ENCODE peak calls at places on chromosomes 13 and 19, in ten cellular contexts. One of them, this sample, is unnamed. For H3K4me1, the result is how much of the 10 kb centered on the place peaks cover.

GRCh38 chr19:41588497-41589209 is 12.7 kb downstream of the CEACAM21 start:
- DNase-seq in lower lobe of right lung: no peak
- DNase-seq in colonic mucosa: no peak
- DNase-seq in OCI-LY7: peak
- DNase-seq in left lung: no peak
- DNase-seq in GM23248: peak
- DNase-seq in CD8-positive, alpha-beta T cell: no peak
- DNase-seq in HepG2: peak
- DNase-seq in ascending aorta: no peak
- DNase-seq in body of pancreas: no peak
- DNase-seq in this sample: peak

GRCh38 chr13:112954488-112955270 is 14.3 kb upstream of the MCF2L start:
- DNase-seq in lower lobe of right lung: no peak
- DNase-seq in OCI-LY7: no peak
- DNase-seq in HepG2: no peak
- DNase-seq in colonic mucosa: no peak
- DNase-seq in body of pancreas: no peak
- DNase-seq in CD8-positive, alpha-beta T cell: no peak
- DNase-seq in GM23248: no peak
- DNase-seq in left lung: no peak
- DNase-seq in ascending aorta: no peak
- DNase-seq in this sample: no peak

GRCh38 chr13:24851546-24851945 is 87.6 kb downstream of the RNF17 start:
- DNase-seq in colonic mucosa: no peak
- DNase-seq in HepG2: no peak
- DNase-seq in OCI-LY7: no peak
- DNase-seq in body of pancreas: no peak
- DNase-seq in ascending aorta: no peak
- DNase-seq in lower lobe of right lung: no peak
- DNase-seq in left lung: no peak
- DNase-seq in CD8-positive, alpha-beta T cell: no peak
- DNase-seq in GM23248: peak
- DNase-seq in this sample: peak

GRCh38 chr19:41700381-41701195 is 7.8 kb upstream of the CEACAM5 start:
- DNase-seq in lower lobe of right lung: no peak
- DNase-seq in CD8-positive, alpha-beta T cell: no peak
- DNase-seq in OCI-LY7: no peak
- DNase-seq in ascending aorta: no peak
- DNase-seq in HepG2: no peak
- DNase-seq in GM23248: no peak
- DNase-seq in left lung: no peak
- DNase-seq in colonic mucosa: peak
- DNase-seq in body of pancreas: no peak
- DNase-seq in this sample: no peak

GRCh38 chr13:27808866-27809546 is 16.7 kb downstream of the GSX1 start:
- DNase-seq in left lung: no peak
- DNase-seq in lower lobe of right lung: no peak
- DNase-seq in GM23248: no peak
- DNase-seq in OCI-LY7: no peak
- DNase-seq in colonic mucosa: no peak
- DNase-seq in CD8-positive, alpha-beta T cell: no peak
- DNase-seq in HepG2: no peak
- DNase-seq in body of pancreas: no peak
- DNase-seq in ascending aorta: no peak
- DNase-seq in this sample: peak

GRCh38 chr19:9914315-9915207 is 21.8 kb downstream of the OLFM2 start:
- DNase-seq in CD8-positive, alpha-beta T cell: peak
- DNase-seq in body of pancreas: peak
- DNase-seq in colonic mucosa: peak
- DNase-seq in GM23248: peak
- DNase-seq in lower lobe of right lung: peak
- DNase-seq in ascending aorta: peak
- DNase-seq in OCI-LY7: peak
- DNase-seq in HepG2: peak
- DNase-seq in left lung: peak
- DNase-seq in this sample: peak

GRCh38 chr19:2251577-2252480 is 2.7 kb downstream of the AMH start:
- DNase-seq in CD8-positive, alpha-beta T cell: peak
- DNase-seq in left lung: no peak
- DNase-seq in OCI-LY7: no peak
- DNase-seq in body of pancreas: no peak
- DNase-seq in lower lobe of right lung: no peak
- DNase-seq in HepG2: no peak
- DNase-seq in colonic mucosa: no peak
- DNase-seq in ascending aorta: no peak
- DNase-seq in GM23248: peak
- DNase-seq in this sample: no peak

GRCh38 chr13:79442221-79442620 is 36.2 kb upstream of the RBM26 start:
- DNase-seq in body of pancreas: no peak
- DNase-seq in lower lobe of right lung: no peak
- DNase-seq in ascending aorta: no peak
- DNase-seq in HepG2: no peak
- DNase-seq in GM23248: no peak
- DNase-seq in CD8-positive, alpha-beta T cell: no peak
- DNase-seq in OCI-LY7: no peak
- DNase-seq in left lung: no peak
- DNase-seq in colonic mucosa: no peak
- DNase-seq in this sample: no peak

GRCh38 chr19:13718733-13719132 is 45.6 kb upstream of the MRI1 start:
- DNase-seq in ascending aorta: no peak
- DNase-seq in body of pancreas: peak
- DNase-seq in GM23248: peak
- DNase-seq in lower lobe of right lung: no peak
- DNase-seq in CD8-positive, alpha-beta T cell: no peak
- DNase-seq in colonic mucosa: peak
- DNase-seq in left lung: no peak
- DNase-seq in OCI-LY7: no peak
- DNase-seq in HepG2: no peak
- DNase-seq in this sample: no peak

GRCh38 chr13:43663474-43664090 is 123.2 kb downstream of the ENOX1 start:
- DNase-seq in left lung: no peak
- DNase-seq in body of pancreas: no peak
- DNase-seq in GM23248: peak
- DNase-seq in lower lobe of right lung: no peak
- DNase-seq in OCI-LY7: no peak
- DNase-seq in CD8-positive, alpha-beta T cell: no peak
- DNase-seq in HepG2: no peak
- DNase-seq in ascending aorta: no peak
- DNase-seq in colonic mucosa: no peak
- DNase-seq in this sample: no peak

GRCh38 chr19:53881482-53882390 is at the start of gene PRKCG:
- DNase-seq in CD8-positive, alpha-beta T cell: peak
- DNase-seq in HepG2: peak
- DNase-seq in GM23248: peak
- DNase-seq in left lung: no peak
- DNase-seq in OCI-LY7: no peak
- DNase-seq in body of pancreas: peak
- DNase-seq in ascending aorta: no peak
- DNase-seq in colonic mucosa: peak
- DNase-seq in lower lobe of right lung: peak
- DNase-seq in this sample: no peak

GRCh38 chr19:38665219-38665931 is 17.9 kb downstream of the ACTN4 start:
- DNase-seq in ascending aorta: no peak
- DNase-seq in colonic mucosa: no peak
- DNase-seq in CD8-positive, alpha-beta T cell: no peak
- DNase-seq in HepG2: no peak
- DNase-seq in GM23248: peak
- DNase-seq in OCI-LY7: no peak
- DNase-seq in lower lobe of right lung: no peak
- DNase-seq in left lung: no peak
- DNase-seq in body of pancreas: no peak
- DNase-seq in this sample: no peak
- H3K4me1 ChIP-seq in ascending aorta: half or more
- H3K4me1 ChIP-seq in colonic mucosa: half or more
- H3K4me1 ChIP-seq in CD8-positive, alpha-beta T cell: half or more
- H3K4me1 ChIP-seq in HepG2: half or more
- H3K4me1 ChIP-seq in GM23248: half or more
- H3K4me1 ChIP-seq in OCI-LY7: under half
- H3K4me1 ChIP-seq in lower lobe of right lung: half or more
- H3K4me1 ChIP-seq in left lung: half or more
- H3K4me1 ChIP-seq in body of pancreas: half or more
- H3K4me1 ChIP-seq in this sample: half or more

DNA sequence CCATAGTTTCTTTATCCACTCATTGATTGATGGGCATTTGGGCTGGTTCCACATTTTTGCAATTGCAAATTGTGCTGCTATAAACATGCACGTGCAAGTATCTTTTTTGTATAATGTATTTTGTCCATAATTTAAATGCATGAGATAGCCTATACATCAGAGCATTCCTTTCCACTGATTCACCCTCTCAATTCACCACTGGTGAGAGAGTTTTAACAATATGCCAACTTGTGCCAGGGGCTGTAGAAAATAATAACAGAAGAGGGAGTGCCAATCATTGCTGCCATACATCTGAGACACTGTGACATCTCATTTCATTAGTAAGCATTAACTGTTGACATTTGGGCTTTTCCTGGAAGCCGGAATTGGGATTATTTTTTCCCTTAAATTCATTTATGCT is 125.1 kb downstream of the RAP2A start:
- DNase-seq in GM23248: no peak
- DNase-seq in ascending aorta: no peak
- DNase-seq in lower lobe of right lung: no peak
- DNase-seq in left lung: no peak
- DNase-seq in body of pancreas: no peak
- DNase-seq in OCI-LY7: no peak
- DNase-seq in colonic mucosa: no peak
- DNase-seq in HepG2: no peak
- DNase-seq in CD8-positive, alpha-beta T cell: no peak
- DNase-seq in this sample: no peak
- H3K27ac ChIP-seq in GM23248: no peak
- H3K27ac ChIP-seq in ascending aorta: no peak
- H3K27ac ChIP-seq in lower lobe of right lung: no peak
- H3K27ac ChIP-seq in left lung: no peak
- H3K27ac ChIP-seq in body of pancreas: no peak
- H3K27ac ChIP-seq in OCI-LY7: no peak
- H3K27ac ChIP-seq in colonic mucosa: no peak
- H3K27ac ChIP-seq in HepG2: no peak
- H3K27ac ChIP-seq in CD8-positive, alpha-beta T cell: no peak
- H3K27ac ChIP-seq in this sample: no peak

GRCh38 chr19:55377356-55378131 is 918 bp downstream of the TMEM190 start:
- DNase-seq in colonic mucosa: no peak
- DNase-seq in lower lobe of right lung: no peak
- DNase-seq in left lung: no peak
- DNase-seq in CD8-positive, alpha-beta T cell: no peak
- DNase-seq in OCI-LY7: no peak
- DNase-seq in body of pancreas: no peak
- DNase-seq in GM23248: peak
- DNase-seq in HepG2: peak
- DNase-seq in ascending aorta: no peak
- DNase-seq in this sample: no peak

GRCh38 chr19:55372316-55373081 is 2.2 kb upstream of the IL11 start:
- DNase-seq in colonic mucosa: no peak
- DNase-seq in GM23248: peak
- DNase-seq in HepG2: peak
- DNase-seq in OCI-LY7: no peak
- DNase-seq in left lung: no peak
- DNase-seq in body of pancreas: no peak
- DNase-seq in CD8-positive, alpha-beta T cell: peak
- DNase-seq in ascending aorta: no peak
- DNase-seq in lower lobe of right lung: no peak
- DNase-seq in this sample: no peak

GRCh38 chr19:55376381-55376933 is at the start of gene TMEM190:
- DNase-seq in colonic mucosa: no peak
- DNase-seq in body of pancreas: no peak
- DNase-seq in CD8-positive, alpha-beta T cell: no peak
- DNase-seq in lower lobe of right lung: no peak
- DNase-seq in OCI-LY7: no peak
- DNase-seq in HepG2: no peak
- DNase-seq in GM23248: no peak
- DNase-seq in left lung: no peak
- DNase-seq in ascending aorta: no peak
- DNase-seq in this sample: no peak

GRCh38 chr19:55373318-55373992 is 3.2 kb upstream of the TMEM190 start:
- DNase-seq in body of pancreas: no peak
- DNase-seq in CD8-positive, alpha-beta T cell: no peak
- DNase-seq in colonic mucosa: no peak
- DNase-seq in ascending aorta: no peak
- DNase-seq in left lung: no peak
- DNase-seq in GM23248: no peak
- DNase-seq in lower lobe of right lung: no peak
- DNase-seq in OCI-LY7: no peak
- DNase-seq in HepG2: no peak
- DNase-seq in this sample: no peak

GRCh38 chr19:55373993-55374757 is 2.5 kb upstream of the TMEM190 start:
- DNase-seq in colonic mucosa: no peak
- DNase-seq in GM23248: peak
- DNase-seq in CD8-positive, alpha-beta T cell: no peak
- DNase-seq in ascending aorta: no peak
- DNase-seq in left lung: no peak
- DNase-seq in lower lobe of right lung: no peak
- DNase-seq in HepG2: no peak
- DNase-seq in body of pancreas: no peak
- DNase-seq in OCI-LY7: no peak
- DNase-seq in this sample: no peak
- H3K4me1 ChIP-seq in colonic mucosa: under half
- H3K4me1 ChIP-seq in GM23248: under half
- H3K4me1 ChIP-seq in CD8-positive, alpha-beta T cell: under half
- H3K4me1 ChIP-seq in ascending aorta: under half
- H3K4me1 ChIP-seq in left lung: under half
- H3K4me1 ChIP-seq in lower lobe of right lung: under half
- H3K4me1 ChIP-seq in HepG2: half or more
- H3K4me1 ChIP-seq in body of pancreas: under half
- H3K4me1 ChIP-seq in OCI-LY7: under half
- H3K4me1 ChIP-seq in this sample: under half

GRCh38 chr19:5914358-5914774 is 312 bp downstream of the CAPS start:
- DNase-seq in ascending aorta: no peak
- DNase-seq in CD8-positive, alpha-beta T cell: no peak
- DNase-seq in GM23248: no peak
- DNase-seq in HepG2: no peak
- DNase-seq in body of pancreas: no peak
- DNase-seq in left lung: no peak
- DNase-seq in lower lobe of right lung: no peak
- DNase-seq in OCI-LY7: no peak
- DNase-seq in colonic mucosa: no peak
- DNase-seq in this sample: no peak

GRCh38 chr19:5908773-5909442 is 4.2 kb downstream of the VMAC start:
- DNase-seq in lower lobe of right lung: no peak
- DNase-seq in left lung: no peak
- DNase-seq in OCI-LY7: no peak
- DNase-seq in colonic mucosa: no peak
- DNase-seq in ascending aorta: no peak
- DNase-seq in CD8-positive, alpha-beta T cell: no peak
- DNase-seq in body of pancreas: no peak
- DNase-seq in HepG2: peak
- DNase-seq in GM23248: no peak
- DNase-seq in this sample: no peak

GRCh38 chr19:5913739-5914357 is at the start of gene CAPS:
- DNase-seq in left lung: peak
- DNase-seq in CD8-positive, alpha-beta T cell: no peak
- DNase-seq in OCI-LY7: no peak
- DNase-seq in body of pancreas: peak
- DNase-seq in HepG2: peak
- DNase-seq in ascending aorta: peak
- DNase-seq in colonic mucosa: peak
- DNase-seq in GM23248: peak
- DNase-seq in lower lobe of right lung: peak
- DNase-seq in this sample: peak

GRCh38 chr19:5907216-5907615 is 2.5 kb downstream of the VMAC start:
- DNase-seq in body of pancreas: no peak
- DNase-seq in colonic mucosa: no peak
- DNase-seq in HepG2: no peak
- DNase-seq in ascending aorta: no peak
- DNase-seq in OCI-LY7: no peak
- DNase-seq in CD8-positive, alpha-beta T cell: no peak
- DNase-seq in GM23248: no peak
- DNase-seq in left lung: no peak
- DNase-seq in lower lobe of right lung: no peak
- DNase-seq in this sample: no peak

GRCh38 chr19:5910638-5910907 is 3.5 kb upstream of the CAPS start:
- DNase-seq in HepG2: no peak
- DNase-seq in OCI-LY7: no peak
- DNase-seq in lower lobe of right lung: no peak
- DNase-seq in GM23248: no peak
- DNase-seq in ascending aorta: no peak
- DNase-seq in CD8-positive, alpha-beta T cell: no peak
- DNase-seq in left lung: no peak
- DNase-seq in colonic mucosa: no peak
- DNase-seq in body of pancreas: no peak
- DNase-seq in this sample: no peak
- H3K27ac ChIP-seq in HepG2: peak
- H3K27ac ChIP-seq in OCI-LY7: no peak
- H3K27ac ChIP-seq in lower lobe of right lung: no peak
- H3K27ac ChIP-seq in GM23248: no peak
- H3K27ac ChIP-seq in ascending aorta: no peak
- H3K27ac ChIP-seq in CD8-positive, alpha-beta T cell: no peak
- H3K27ac ChIP-seq in left lung: no peak
- H3K27ac ChIP-seq in colonic mucosa: no peak
- H3K27ac ChIP-seq in body of pancreas: no peak
- H3K27ac ChIP-seq in this sample: no peak